ENCODE peak calls at places on chromosome 5, in seven cellular contexts. One of them, this sample, is unnamed.

GRCh38 chr5:125537661-125538060 is 791.2 kb upstream of the ZNF608 start:
- DNase-seq in NCI-H526: no peak
- DNase-seq in COLO829: no peak
- DNase-seq in stimulated activated naive B cell treated with anti-CD40 and anti-IgM and Interleukin-4, amounts not matched to agents 10 μg/mL and 1 μg/mL and 100 μg/mL, for 72 hours: no peak
- DNase-seq in heart left ventricle: no peak
- DNase-seq in HFFc6: no peak
- DNase-seq in EL: no peak
- DNase-seq in this sample: no peak

GRCh38 chr5:180155331-180155881 is 53.6 kb downstream of the RASGEF1C start:
- DNase-seq in stimulated activated naive B cell treated with anti-CD40 and anti-IgM and Interleukin-4, amounts not matched to agents 10 μg/mL and 1 μg/mL and 100 μg/mL, for 72 hours: no peak
- DNase-seq in HFFc6: no peak
- DNase-seq in COLO829: no peak
- DNase-seq in NCI-H526: no peak
- DNase-seq in heart left ventricle: peak
- DNase-seq in EL: no peak
- DNase-seq in this sample: no peak

GRCh38 chr5:31427013-31427783 is 104.7 kb downstream of the DROSHA start:
- DNase-seq in COLO829: no peak
- DNase-seq in heart left ventricle: no peak
- DNase-seq in HFFc6: no peak
- DNase-seq in NCI-H526: no peak
- DNase-seq in stimulated activated naive B cell treated with anti-CD40 and anti-IgM and Interleukin-4, amounts not matched to agents 10 μg/mL and 1 μg/mL and 100 μg/mL, for 72 hours: no peak
- DNase-seq in EL: no peak
- DNase-seq in this sample: no peak

GRCh38 chr5:146060221-146060585 is 45.2 kb downstream of the PLAC8L1 start:
- DNase-seq in HFFc6: no peak
- DNase-seq in COLO829: no peak
- DNase-seq in stimulated activated naive B cell treated with anti-CD40 and anti-IgM and Interleukin-4, amounts not matched to agents 10 μg/mL and 1 μg/mL and 100 μg/mL, for 72 hours: no peak
- DNase-seq in NCI-H526: no peak
- DNase-seq in heart left ventricle: no peak
- DNase-seq in EL: no peak
- DNase-seq in this sample: no peak

GRCh38 chr5:116765441-116765840 is 190.8 kb upstream of the SEMA6A start:
- DNase-seq in stimulated activated naive B cell treated with anti-CD40 and anti-IgM and Interleukin-4, amounts not matched to agents 10 μg/mL and 1 μg/mL and 100 μg/mL, for 72 hours: no peak
- DNase-seq in EL: no peak
- DNase-seq in NCI-H526: no peak
- DNase-seq in HFFc6: no peak
- DNase-seq in COLO829: no peak
- DNase-seq in heart left ventricle: no peak
- DNase-seq in this sample: no peak

GRCh38 chr5:10632110-10632903 is 68.4 kb downstream of the ANKRD33B start:
- DNase-seq in stimulated activated naive B cell treated with anti-CD40 and anti-IgM and Interleukin-4, amounts not matched to agents 10 μg/mL and 1 μg/mL and 100 μg/mL, for 72 hours: peak
- DNase-seq in COLO829: no peak
- DNase-seq in NCI-H526: peak
- DNase-seq in EL: peak
- DNase-seq in heart left ventricle: no peak
- DNase-seq in HFFc6: no peak
- DNase-seq in this sample: no peak

GRCh38 chr5:141363952-141364660 is at the start of gene PCDHGA5:
- DNase-seq in COLO829: no peak
- DNase-seq in stimulated activated naive B cell treated with anti-CD40 and anti-IgM and Interleukin-4, amounts not matched to agents 10 μg/mL and 1 μg/mL and 100 μg/mL, for 72 hours: no peak
- DNase-seq in HFFc6: no peak
- DNase-seq in EL: peak
- DNase-seq in heart left ventricle: no peak
- DNase-seq in NCI-H526: no peak
- DNase-seq in this sample: no peak

GRCh38 chr5:51378415-51378777 is 4.9 kb upstream of the ISL1 start:
- DNase-seq in NCI-H526: no peak
- DNase-seq in stimulated activated naive B cell treated with anti-CD40 and anti-IgM and Interleukin-4, amounts not matched to agents 10 μg/mL and 1 μg/mL and 100 μg/mL, for 72 hours: no peak
- DNase-seq in COLO829: no peak
- DNase-seq in EL: no peak
- DNase-seq in HFFc6: no peak
- DNase-seq in heart left ventricle: no peak
- DNase-seq in this sample: no peak

GRCh38 chr5:122384612-122385180 is 72.7 kb downstream of the SNCAIP start:
- DNase-seq in stimulated activated naive B cell treated with anti-CD40 and anti-IgM and Interleukin-4, amounts not matched to agents 10 μg/mL and 1 μg/mL and 100 μg/mL, for 72 hours: no peak
- DNase-seq in NCI-H526: no peak
- DNase-seq in HFFc6: no peak
- DNase-seq in EL: no peak
- DNase-seq in COLO829: no peak
- DNase-seq in heart left ventricle: no peak
- DNase-seq in this sample: no peak

GRCh38 chr5:148511832-148512347 is 128.1 kb downstream of the FBXO38 start:
- DNase-seq in NCI-H526: no peak
- DNase-seq in heart left ventricle: no peak
- DNase-seq in COLO829: no peak
- DNase-seq in stimulated activated naive B cell treated with anti-CD40 and anti-IgM and Interleukin-4, amounts not matched to agents 10 μg/mL and 1 μg/mL and 100 μg/mL, for 72 hours: no peak
- DNase-seq in HFFc6: no peak
- DNase-seq in EL: no peak
- DNase-seq in this sample: no peak

GRCh38 chr5:169873642-169874041 is 106.7 kb downstream of the INSYN2B start:
- DNase-seq in NCI-H526: no peak
- DNase-seq in stimulated activated naive B cell treated with anti-CD40 and anti-IgM and Interleukin-4, amounts not matched to agents 10 μg/mL and 1 μg/mL and 100 μg/mL, for 72 hours: no peak
- DNase-seq in HFFc6: no peak
- DNase-seq in EL: no peak
- DNase-seq in heart left ventricle: no peak
- DNase-seq in COLO829: no peak
- DNase-seq in this sample: no peak

GRCh38 chr5:120152472-120152871 is 311.6 kb upstream of the PRR16 start:
- DNase-seq in COLO829: peak
- DNase-seq in stimulated activated naive B cell treated with anti-CD40 and anti-IgM and Interleukin-4, amounts not matched to agents 10 μg/mL and 1 μg/mL and 100 μg/mL, for 72 hours: no peak
- DNase-seq in heart left ventricle: no peak
- DNase-seq in HFFc6: peak
- DNase-seq in NCI-H526: no peak
- DNase-seq in EL: peak
- DNase-seq in this sample: no peak

GRCh38 chr5:150053695-150054392 is 32.5 kb downstream of the CSF1R start:
- DNase-seq in NCI-H526: no peak
- DNase-seq in heart left ventricle: no peak
- DNase-seq in stimulated activated naive B cell treated with anti-CD40 and anti-IgM and Interleukin-4, amounts not matched to agents 10 μg/mL and 1 μg/mL and 100 μg/mL, for 72 hours: no peak
- DNase-seq in HFFc6: no peak
- DNase-seq in EL: no peak
- DNase-seq in COLO829: no peak
- DNase-seq in this sample: no peak

GRCh38 chr5:68456756-68457217 is 241.2 kb downstream of the PIK3R1 start:
- DNase-seq in NCI-H526: no peak
- DNase-seq in heart left ventricle: no peak
- DNase-seq in stimulated activated naive B cell treated with anti-CD40 and anti-IgM and Interleukin-4, amounts not matched to agents 10 μg/mL and 1 μg/mL and 100 μg/mL, for 72 hours: no peak
- DNase-seq in HFFc6: peak
- DNase-seq in EL: peak
- DNase-seq in COLO829: no peak
- DNase-seq in this sample: no peak

GRCh38 chr5:112294126-112294525 is 125.0 kb downstream of the EPB41L4A start:
- DNase-seq in HFFc6: no peak
- DNase-seq in NCI-H526: no peak
- DNase-seq in COLO829: no peak
- DNase-seq in heart left ventricle: no peak
- DNase-seq in EL: no peak
- DNase-seq in stimulated activated naive B cell treated with anti-CD40 and anti-IgM and Interleukin-4, amounts not matched to agents 10 μg/mL and 1 μg/mL and 100 μg/mL, for 72 hours: no peak
- DNase-seq in this sample: no peak

GRCh38 chr5:116557669-116558271 is 16.9 kb downstream of the SEMA6A start:
- DNase-seq in NCI-H526: no peak
- DNase-seq in heart left ventricle: no peak
- DNase-seq in EL: no peak
- DNase-seq in stimulated activated naive B cell treated with anti-CD40 and anti-IgM and Interleukin-4, amounts not matched to agents 10 μg/mL and 1 μg/mL and 100 μg/mL, for 72 hours: no peak
- DNase-seq in COLO829: no peak
- DNase-seq in HFFc6: peak
- DNase-seq in this sample: peak

GRCh38 chr5:136028782-136029742 is at the start of gene TGFBI:
- DNase-seq in heart left ventricle: peak
- DNase-seq in HFFc6: peak
- DNase-seq in stimulated activated naive B cell treated with anti-CD40 and anti-IgM and Interleukin-4, amounts not matched to agents 10 μg/mL and 1 μg/mL and 100 μg/mL, for 72 hours: no peak
- DNase-seq in NCI-H526: no peak
- DNase-seq in EL: peak
- DNase-seq in COLO829: no peak
- DNase-seq in this sample: peak

GRCh38 chr5:174078416-174078815 is 32.9 kb downstream of the NSG2 start:
- DNase-seq in NCI-H526: no peak
- DNase-seq in heart left ventricle: no peak
- DNase-seq in stimulated activated naive B cell treated with anti-CD40 and anti-IgM and Interleukin-4, amounts not matched to agents 10 μg/mL and 1 μg/mL and 100 μg/mL, for 72 hours: no peak
- DNase-seq in HFFc6: no peak
- DNase-seq in EL: peak
- DNase-seq in COLO829: no peak
- DNase-seq in this sample: no peak

GRCh38 chr5:148969291-148969690 is 93.6 kb downstream of the SH3TC2 start:
- DNase-seq in EL: peak
- DNase-seq in COLO829: no peak
- DNase-seq in heart left ventricle: no peak
- DNase-seq in stimulated activated naive B cell treated with anti-CD40 and anti-IgM and Interleukin-4, amounts not matched to agents 10 μg/mL and 1 μg/mL and 100 μg/mL, for 72 hours: no peak
- DNase-seq in HFFc6: peak
- DNase-seq in NCI-H526: no peak
- DNase-seq in this sample: no peak

GRCh38 chr5:16160706-16161105 is 18.9 kb downstream of the MARCHF11 start:
- DNase-seq in NCI-H526: peak
- DNase-seq in heart left ventricle: no peak
- DNase-seq in COLO829: peak
- DNase-seq in EL: peak
- DNase-seq in HFFc6: peak
- DNase-seq in stimulated activated naive B cell treated with anti-CD40 and anti-IgM and Interleukin-4, amounts not matched to agents 10 μg/mL and 1 μg/mL and 100 μg/mL, for 72 hours: no peak
- DNase-seq in this sample: peak

GRCh38 chr5:41346609-41347008 is 133.3 kb upstream of the C6 start:
- DNase-seq in stimulated activated naive B cell treated with anti-CD40 and anti-IgM and Interleukin-4, amounts not matched to agents 10 μg/mL and 1 μg/mL and 100 μg/mL, for 72 hours: no peak
- DNase-seq in HFFc6: no peak
- DNase-seq in COLO829: peak
- DNase-seq in heart left ventricle: no peak
- DNase-seq in EL: peak
- DNase-seq in NCI-H526: no peak
- DNase-seq in this sample: no peak

GRCh38 chr5:64680289-64680688 is 10.0 kb upstream of the SHISAL2B start:
- DNase-seq in HFFc6: peak
- DNase-seq in heart left ventricle: no peak
- DNase-seq in NCI-H526: no peak
- DNase-seq in EL: peak
- DNase-seq in COLO829: no peak
- DNase-seq in stimulated activated naive B cell treated with anti-CD40 and anti-IgM and Interleukin-4, amounts not matched to agents 10 μg/mL and 1 μg/mL and 100 μg/mL, for 72 hours: no peak
- DNase-seq in this sample: no peak

GRCh38 chr5:59709833-59710232 is 183.7 kb downstream of the PDE4D start:
- DNase-seq in heart left ventricle: no peak
- DNase-seq in stimulated activated naive B cell treated with anti-CD40 and anti-IgM and Interleukin-4, amounts not matched to agents 10 μg/mL and 1 μg/mL and 100 μg/mL, for 72 hours: no peak
- DNase-seq in HFFc6: peak
- DNase-seq in NCI-H526: no peak
- DNase-seq in COLO829: peak
- DNase-seq in EL: peak
- DNase-seq in this sample: no peak

GRCh38 chr5:103469288-103470065 is 93.1 kb downstream of the NUDT12 start:
- DNase-seq in heart left ventricle: no peak
- DNase-seq in EL: peak
- DNase-seq in NCI-H526: no peak
- DNase-seq in HFFc6: peak
- DNase-seq in COLO829: no peak
- DNase-seq in stimulated activated naive B cell treated with anti-CD40 and anti-IgM and Interleukin-4, amounts not matched to agents 10 μg/mL and 1 μg/mL and 100 μg/mL, for 72 hours: no peak
- DNase-seq in this sample: no peak

GRCh38 chr5:159890141-159890540 is 26.1 kb upstream of the ADRA1B start:
- DNase-seq in EL: no peak
- DNase-seq in HFFc6: no peak
- DNase-seq in stimulated activated naive B cell treated with anti-CD40 and anti-IgM and Interleukin-4, amounts not matched to agents 10 μg/mL and 1 μg/mL and 100 μg/mL, for 72 hours: no peak
- DNase-seq in heart left ventricle: no peak
- DNase-seq in NCI-H526: no peak
- DNase-seq in COLO829: no peak
- DNase-seq in this sample: no peak

GRCh38 chr5:67879619-67880357 is 335.8 kb upstream of the PIK3R1 start:
- DNase-seq in stimulated activated naive B cell treated with anti-CD40 and anti-IgM and Interleukin-4, amounts not matched to agents 10 μg/mL and 1 μg/mL and 100 μg/mL, for 72 hours: no peak
- DNase-seq in HFFc6: no peak
- DNase-seq in heart left ventricle: no peak
- DNase-seq in COLO829: peak
- DNase-seq in EL: no peak
- DNase-seq in NCI-H526: no peak
- DNase-seq in this sample: no peak

GRCh38 chr5:124704594-124705284 is 41.7 kb downstream of the ZNF608 start:
- DNase-seq in stimulated activated naive B cell treated with anti-CD40 and anti-IgM and Interleukin-4, amounts not matched to agents 10 μg/mL and 1 μg/mL and 100 μg/mL, for 72 hours: peak
- DNase-seq in COLO829: no peak
- DNase-seq in heart left ventricle: no peak
- DNase-seq in EL: no peak
- DNase-seq in NCI-H526: no peak
- DNase-seq in HFFc6: no peak
- DNase-seq in this sample: no peak

GRCh38 chr5:79689541-79690466 is at the start of gene CMYA5:
- DNase-seq in NCI-H526: no peak
- DNase-seq in HFFc6: no peak
- DNase-seq in EL: peak
- DNase-seq in COLO829: no peak
- DNase-seq in heart left ventricle: peak
- DNase-seq in stimulated activated naive B cell treated with anti-CD40 and anti-IgM and Interleukin-4, amounts not matched to agents 10 μg/mL and 1 μg/mL and 100 μg/mL, for 72 hours: no peak
- DNase-seq in this sample: no peak

GRCh38 chr5:167653645-167654106 is 637.8 kb upstream of the WWC1 start:
- DNase-seq in heart left ventricle: no peak
- DNase-seq in NCI-H526: no peak
- DNase-seq in EL: peak
- DNase-seq in stimulated activated naive B cell treated with anti-CD40 and anti-IgM and Interleukin-4, amounts not matched to agents 10 μg/mL and 1 μg/mL and 100 μg/mL, for 72 hours: no peak
- DNase-seq in COLO829: no peak
- DNase-seq in HFFc6: no peak
- DNase-seq in this sample: no peak

GRCh38 chr5:2103940-2104339 is 221.2 kb upstream of the IRX4 start:
- DNase-seq in NCI-H526: no peak
- DNase-seq in heart left ventricle: no peak
- DNase-seq in EL: no peak
- DNase-seq in HFFc6: no peak
- DNase-seq in stimulated activated naive B cell treated with anti-CD40 and anti-IgM and Interleukin-4, amounts not matched to agents 10 μg/mL and 1 μg/mL and 100 μg/mL, for 72 hours: no peak
- DNase-seq in COLO829: no peak
- DNase-seq in this sample: no peak

GRCh38 chr5:151459680-151460079 is 12.3 kb downstream of the SLC36A1 start:
- DNase-seq in NCI-H526: no peak
- DNase-seq in HFFc6: peak
- DNase-seq in EL: peak
- DNase-seq in heart left ventricle: no peak
- DNase-seq in stimulated activated naive B cell treated with anti-CD40 and anti-IgM and Interleukin-4, amounts not matched to agents 10 μg/mL and 1 μg/mL and 100 μg/mL, for 72 hours: no peak
- DNase-seq in COLO829: no peak
- DNase-seq in this sample: no peak

This sample was measured in RPMI8226.